ENCODE peak calls at places on chromosomes 5 and 9, in four cellular contexts. P is activated CD4-positive, CD25-positive, alpha-beta regulatory T cell; A is NCI-H2029; V is lower lobe of right lung. E is an unnamed sample.

GRCh38 chr5:59069438-59070079 is 486.7 kb downstream of the RAB3C start:
- DNase-seq in P (no peak), A (no peak), V (no peak), E (no peak)

GRCh38 chr9:16532681-16533450 is 337.6 kb downstream of the BNC2 start:
- DNase-seq in V (no peak), A (no peak), P (no peak), E (no peak)

GRCh38 chr5:53362521-53362941 is 117.9 kb upstream of the FST start:
- DNase-seq in V (no peak), P (no peak), A (no peak), E (no peak)

GRCh38 chr9:122228906-122229837 is at the start of gene LHX6:
- DNase-seq in A (no peak), V (no peak), P (no peak), E (no peak)

GRCh38 chr9:3459076-3459475 is 66.7 kb downstream of the RFX3 start:
- DNase-seq in A (no peak), V (no peak), P (no peak), E (peak)

GRCh38 chr9:745761-746414 is 95.6 kb upstream of the DMRT1 start:
- DNase-seq in V (no peak), A (no peak), P (no peak), E (no peak)

GRCh38 chr5:135329913-135330797 is 68.9 kb downstream of the MACROH2A1 start:
- DNase-seq in A (no peak), V (no peak), P (no peak), E (no peak)

GRCh38 chr9:128920381-128921058 is at the start of gene PHYHD1:
- DNase-seq in A (peak), P (no peak), V (peak), E (no peak)

GRCh38 chr9:98263482-98264357 is 8.3 kb upstream of the TBC1D2 start:
- DNase-seq in A (peak), V (peak), P (peak), E (peak)

GRCh38 chr5:39424751-39425524 is at the start of gene DAB2:
- DNase-seq in A (no peak), V (peak), P (no peak), E (no peak)

GRCh38 chr5:14469485-14470377 is 111.9 kb upstream of the OTULINL start:
- DNase-seq in A (no peak), P (no peak), V (no peak), E (no peak)

GRCh38 chr9:32709871-32710270 is 73.5 kb upstream of the TMEM215 start:
- DNase-seq in P (no peak), A (no peak), V (no peak), E (no peak)

GRCh38 chr5:65553941-65554340 is 9.0 kb downstream of the CENPK start:
- DNase-seq in V (no peak), A (no peak), P (no peak), E (no peak)

GRCh38 chr9:91119147-91119546 is 242.6 kb downstream of the AUH start:
- DNase-seq in P (no peak), V (no peak), A (no peak), E (no peak)

GRCh38 chr5:92560698-92561361 is 1020.2 kb downstream of the NR2F1-AS1 start:
- DNase-seq in P (no peak), A (no peak), V (no peak), E (no peak)

GRCh38 chr5:67619235-67619634 is 422.6 kb upstream of the CD180 start:
- DNase-seq in P (no peak), A (no peak), V (no peak), E (no peak)

E was measured in NCI-H187.